ENCODE peak calls at places on chromosome 14, in ten cellular contexts. One of them, this sample, is unnamed.

GRCh38 chr14:90381999-90382451 is 14.8 kb upstream of the CALM1 start:
- DNase-seq in lung: peak; percentile 56
- DNase-seq in Jurkat, Clone E6-1: no peak
- DNase-seq in head of caudate nucleus: peak; percentile 49
- DNase-seq in T-helper 1 cell: no peak
- DNase-seq in stimulated activated CD4-positive, alpha-beta T cell treated with anti-CD3 and anti-CD28 coated beads, TNF-alpha, amount 100 ng/mL, for 1 hour: no peak
- DNase-seq in HEK293T: peak; percentile 28
- DNase-seq in astrocyte of the hippocampus: no peak
- DNase-seq in GM04503: no peak
- DNase-seq in Peyer's patch: peak; percentile 48
- DNase-seq in this sample: no peak

GRCh38 chr14:59463773-59464650 is 1.2 kb downstream of the GPR135 start:
- DNase-seq in lung: no peak
- DNase-seq in Jurkat, Clone E6-1: no peak
- DNase-seq in head of caudate nucleus: no peak
- DNase-seq in T-helper 1 cell: no peak
- DNase-seq in stimulated activated CD4-positive, alpha-beta T cell treated with anti-CD3 and anti-CD28 coated beads, TNF-alpha, amount 100 ng/mL, for 1 hour: peak; percentile 8
- DNase-seq in HEK293T: no peak
- DNase-seq in astrocyte of the hippocampus: no peak
- DNase-seq in GM04503: no peak
- DNase-seq in Peyer's patch: no peak
- DNase-seq in this sample: peak; percentile 12

GRCh38 chr14:59055439-59056045 is 132.9 kb upstream of the DAAM1 start:
- DNase-seq in lung: peak; percentile 33
- DNase-seq in Jurkat, Clone E6-1: peak; percentile 12
- DNase-seq in head of caudate nucleus: peak; percentile 16
- DNase-seq in T-helper 1 cell: no peak
- DNase-seq in stimulated activated CD4-positive, alpha-beta T cell treated with anti-CD3 and anti-CD28 coated beads, TNF-alpha, amount 100 ng/mL, for 1 hour: no peak
- DNase-seq in HEK293T: peak; percentile 62
- DNase-seq in astrocyte of the hippocampus: peak; percentile 76
- DNase-seq in GM04503: no peak
- DNase-seq in Peyer's patch: no peak
- DNase-seq in this sample: peak; percentile 46

GRCh38 chr14:31564194-31564593 is 3.0 kb downstream of the NUBPL start:
- DNase-seq in lung: no peak
- DNase-seq in Jurkat, Clone E6-1: no peak
- DNase-seq in head of caudate nucleus: no peak
- DNase-seq in T-helper 1 cell: no peak
- DNase-seq in stimulated activated CD4-positive, alpha-beta T cell treated with anti-CD3 and anti-CD28 coated beads, TNF-alpha, amount 100 ng/mL, for 1 hour: no peak
- DNase-seq in HEK293T: no peak
- DNase-seq in astrocyte of the hippocampus: no peak
- DNase-seq in GM04503: no peak
- DNase-seq in Peyer's patch: no peak
- DNase-seq in this sample: no peak

GRCh38 chr14:21074398-21075272 is 4.5 kb downstream of the ARHGEF40 start:
- DNase-seq in lung: no peak
- DNase-seq in Jurkat, Clone E6-1: no peak
- DNase-seq in head of caudate nucleus: no peak
- DNase-seq in T-helper 1 cell: no peak
- DNase-seq in stimulated activated CD4-positive, alpha-beta T cell treated with anti-CD3 and anti-CD28 coated beads, TNF-alpha, amount 100 ng/mL, for 1 hour: no peak
- DNase-seq in HEK293T: no peak
- DNase-seq in astrocyte of the hippocampus: no peak
- DNase-seq in GM04503: no peak
- DNase-seq in Peyer's patch: no peak
- DNase-seq in this sample: no peak

GRCh38 chr14:100334904-100335303 is 11.8 kb downstream of the SLC25A47 start:
- DNase-seq in lung: no peak
- DNase-seq in Jurkat, Clone E6-1: no peak
- DNase-seq in head of caudate nucleus: no peak
- DNase-seq in T-helper 1 cell: no peak
- DNase-seq in stimulated activated CD4-positive, alpha-beta T cell treated with anti-CD3 and anti-CD28 coated beads, TNF-alpha, amount 100 ng/mL, for 1 hour: no peak
- DNase-seq in HEK293T: no peak
- DNase-seq in astrocyte of the hippocampus: no peak
- DNase-seq in GM04503: no peak
- DNase-seq in Peyer's patch: no peak
- DNase-seq in this sample: no peak

GRCh38 chr14:99803803-99804202 is 10.6 kb downstream of the EML1 start:
- DNase-seq in lung: no peak
- DNase-seq in Jurkat, Clone E6-1: no peak
- DNase-seq in head of caudate nucleus: no peak
- DNase-seq in T-helper 1 cell: no peak
- DNase-seq in stimulated activated CD4-positive, alpha-beta T cell treated with anti-CD3 and anti-CD28 coated beads, TNF-alpha, amount 100 ng/mL, for 1 hour: no peak
- DNase-seq in HEK293T: no peak
- DNase-seq in astrocyte of the hippocampus: no peak
- DNase-seq in GM04503: no peak
- DNase-seq in Peyer's patch: no peak
- DNase-seq in this sample: no peak

GRCh38 chr14:104794099-104794498 is 1.4 kb downstream of the AKT1 start:
- DNase-seq in lung: peak; percentile 66
- DNase-seq in Jurkat, Clone E6-1: no peak
- DNase-seq in head of caudate nucleus: no peak
- DNase-seq in T-helper 1 cell: no peak
- DNase-seq in stimulated activated CD4-positive, alpha-beta T cell treated with anti-CD3 and anti-CD28 coated beads, TNF-alpha, amount 100 ng/mL, for 1 hour: no peak
- DNase-seq in HEK293T: peak; percentile 92
- DNase-seq in astrocyte of the hippocampus: peak; percentile 81
- DNase-seq in GM04503: no peak
- DNase-seq in Peyer's patch: peak; percentile 41
- DNase-seq in this sample: peak; percentile 72

GRCh38 chr14:101056446-101056845 is 152.9 kb upstream of the RTL1 start:
- DNase-seq in lung: no peak
- DNase-seq in Jurkat, Clone E6-1: no peak
- DNase-seq in head of caudate nucleus: no peak
- DNase-seq in T-helper 1 cell: no peak
- DNase-seq in stimulated activated CD4-positive, alpha-beta T cell treated with anti-CD3 and anti-CD28 coated beads, TNF-alpha, amount 100 ng/mL, for 1 hour: no peak
- DNase-seq in HEK293T: no peak
- DNase-seq in astrocyte of the hippocampus: no peak
- DNase-seq in GM04503: no peak
- DNase-seq in Peyer's patch: no peak
- DNase-seq in this sample: peak; percentile 31

GRCh38 chr14:75646762-75647161 is 13.9 kb downstream of the ERG28 start:
- DNase-seq in lung: no peak
- DNase-seq in Jurkat, Clone E6-1: no peak
- DNase-seq in head of caudate nucleus: no peak
- DNase-seq in T-helper 1 cell: no peak
- DNase-seq in stimulated activated CD4-positive, alpha-beta T cell treated with anti-CD3 and anti-CD28 coated beads, TNF-alpha, amount 100 ng/mL, for 1 hour: no peak
- DNase-seq in HEK293T: no peak
- DNase-seq in astrocyte of the hippocampus: no peak
- DNase-seq in GM04503: no peak
- DNase-seq in Peyer's patch: no peak
- DNase-seq in this sample: no peak

GRCh38 chr14:64719601-64720000 is 15.4 kb downstream of the PLEKHG3 start:
- DNase-seq in lung: no peak
- DNase-seq in Jurkat, Clone E6-1: no peak
- DNase-seq in head of caudate nucleus: no peak
- DNase-seq in T-helper 1 cell: no peak
- DNase-seq in stimulated activated CD4-positive, alpha-beta T cell treated with anti-CD3 and anti-CD28 coated beads, TNF-alpha, amount 100 ng/mL, for 1 hour: no peak
- DNase-seq in HEK293T: no peak
- DNase-seq in astrocyte of the hippocampus: no peak
- DNase-seq in GM04503: no peak
- DNase-seq in Peyer's patch: no peak
- DNase-seq in this sample: no peak

GRCh38 chr14:67420102-67420739 is 8.3 kb upstream of the PLEK2 start:
- DNase-seq in lung: no peak
- DNase-seq in Jurkat, Clone E6-1: peak; percentile 33
- DNase-seq in head of caudate nucleus: no peak
- DNase-seq in T-helper 1 cell: no peak
- DNase-seq in stimulated activated CD4-positive, alpha-beta T cell treated with anti-CD3 and anti-CD28 coated beads, TNF-alpha, amount 100 ng/mL, for 1 hour: no peak
- DNase-seq in HEK293T: peak; percentile 48
- DNase-seq in astrocyte of the hippocampus: no peak
- DNase-seq in GM04503: no peak
- DNase-seq in Peyer's patch: peak; percentile 35
- DNase-seq in this sample: no peak

GRCh38 chr14:68619805-68620574 is 172.9 kb downstream of the ZFP36L1 start:
- DNase-seq in lung: no peak
- DNase-seq in Jurkat, Clone E6-1: no peak
- DNase-seq in head of caudate nucleus: no peak
- DNase-seq in T-helper 1 cell: no peak
- DNase-seq in stimulated activated CD4-positive, alpha-beta T cell treated with anti-CD3 and anti-CD28 coated beads, TNF-alpha, amount 100 ng/mL, for 1 hour: no peak
- DNase-seq in HEK293T: no peak
- DNase-seq in astrocyte of the hippocampus: no peak
- DNase-seq in GM04503: no peak
- DNase-seq in Peyer's patch: no peak
- DNase-seq in this sample: peak; percentile 76

GRCh38 chr14:22502007-22502406 is 87.0 kb downstream of the DAD1 start:
- DNase-seq in lung: peak; percentile 30
- DNase-seq in Jurkat, Clone E6-1: no peak
- DNase-seq in head of caudate nucleus: no peak
- DNase-seq in T-helper 1 cell: no peak
- DNase-seq in stimulated activated CD4-positive, alpha-beta T cell treated with anti-CD3 and anti-CD28 coated beads, TNF-alpha, amount 100 ng/mL, for 1 hour: no peak
- DNase-seq in HEK293T: no peak
- DNase-seq in astrocyte of the hippocampus: no peak
- DNase-seq in GM04503: no peak
- DNase-seq in Peyer's patch: no peak
- DNase-seq in this sample: no peak

GRCh38 chr14:100320157-100320856 is 2.8 kb upstream of the SLC25A47 start:
- DNase-seq in lung: no peak
- DNase-seq in Jurkat, Clone E6-1: no peak
- DNase-seq in head of caudate nucleus: no peak
- DNase-seq in T-helper 1 cell: no peak
- DNase-seq in stimulated activated CD4-positive, alpha-beta T cell treated with anti-CD3 and anti-CD28 coated beads, TNF-alpha, amount 100 ng/mL, for 1 hour: no peak
- DNase-seq in HEK293T: no peak
- DNase-seq in astrocyte of the hippocampus: no peak
- DNase-seq in GM04503: no peak
- DNase-seq in Peyer's patch: no peak
- DNase-seq in this sample: no peak

GRCh38 chr14:22764382-22764781 is 2.1 kb upstream of the OXA1L start:
- DNase-seq in lung: no peak
- DNase-seq in Jurkat, Clone E6-1: peak; percentile 41
- DNase-seq in head of caudate nucleus: no peak
- DNase-seq in T-helper 1 cell: no peak
- DNase-seq in stimulated activated CD4-positive, alpha-beta T cell treated with anti-CD3 and anti-CD28 coated beads, TNF-alpha, amount 100 ng/mL, for 1 hour: no peak
- DNase-seq in HEK293T: no peak
- DNase-seq in astrocyte of the hippocampus: no peak
- DNase-seq in GM04503: no peak
- DNase-seq in Peyer's patch: no peak
- DNase-seq in this sample: no peak

GRCh38 chr14:64340560-64341196 is 46.5 kb upstream of the ESR2 start:
- DNase-seq in lung: no peak
- DNase-seq in Jurkat, Clone E6-1: no peak
- DNase-seq in head of caudate nucleus: no peak
- DNase-seq in T-helper 1 cell: no peak
- DNase-seq in stimulated activated CD4-positive, alpha-beta T cell treated with anti-CD3 and anti-CD28 coated beads, TNF-alpha, amount 100 ng/mL, for 1 hour: no peak
- DNase-seq in HEK293T: no peak
- DNase-seq in astrocyte of the hippocampus: no peak
- DNase-seq in GM04503: no peak
- DNase-seq in Peyer's patch: no peak
- DNase-seq in this sample: no peak

This sample was measured in LHCN-M2.